ENCODE peak calls at places on chromosomes 5 and 9, in four cellular contexts. S, V, Z and G are unnamed samples. For H3K27me3, the result is how much of the 10 kb centered on the place peaks cover.

GRCh38 chr5:156753846-156754245 is 96.2 kb upstream of the PPP1R2B start:
- DNase-seq in S (no peak), Z (no peak), V (no peak), G (no peak)

GRCh38 chr9:98091735-98092632 is 27.0 kb downstream of the TRIM14 start:
- DNase-seq in V (no peak), S (no peak), Z (no peak), G (no peak)

GRCh38 chr5:159548517-159548916 is 218.2 kb upstream of the IL12B start:
- DNase-seq in V (no peak), S (no peak), Z (no peak), G (no peak)

GRCh38 chr5:158807947-158808346 is 291.8 kb downstream of the EBF1 start:
- DNase-seq in S (no peak), Z (no peak), V (no peak), G (no peak)

GRCh38 chr5:2910401-2911175 is 159.1 kb upstream of the IRX2 start:
- DNase-seq in Z (no peak), V (no peak), S (no peak), G (no peak)

GRCh38 chr9:131018621-131019020 is 9.6 kb downstream of the LAMC3 start:
- DNase-seq in V (no peak), S (no peak), Z (no peak), G (no peak)

GRCh38 chr5:15116996-15117395 is 245.4 kb upstream of the ANKH start:
- DNase-seq in S (no peak), V (no peak), Z (no peak), G (no peak)

GRCh38 chr5:122500245-122501086 is 188.4 kb downstream of the SNCAIP start:
- DNase-seq in V (peak), S (peak), Z (no peak), G (no peak)

GRCh38 chr9:2489838-2490314 is 131.7 kb upstream of the VLDLR start:
- DNase-seq in V (no peak), Z (no peak), S (no peak), G (no peak)

GRCh38 chr9:35731415-35732184 is 395 bp downstream of the TLN1 start:
- DNase-seq in V (no peak), Z (no peak), S (peak), G (no peak)

GRCh38 chr9:35827486-35827885 is 1.0 kb downstream of the FAM221B start:
- DNase-seq in S (no peak), V (no peak), Z (no peak), G (no peak)

GRCh38 chr9:119272500-119273211 is 96.6 kb downstream of the BRINP1 start:
- DNase-seq in S (no peak), Z (no peak), V (no peak), G (no peak)

GRCh38 chr5:128539038-128539429 is 989 bp upstream of the FBN2 start:
- DNase-seq in S (no peak), V (no peak), Z (peak), G (no peak)

GRCh38 chr5:172768573-172769323 is 2.2 kb downstream of the DUSP1 start:
- DNase-seq in V (no peak), Z (no peak), S (no peak), G (peak)

GRCh38 chr9:124251188-124251587 is 6.6 kb upstream of the NEK6 start:
- DNase-seq in S (no peak), V (no peak), Z (no peak), G (peak)

GRCh38 chr9:127490831-127491230 is 39.5 kb downstream of the LRSAM1 start:
- DNase-seq in S (no peak), V (no peak), Z (no peak), G (no peak)

GRCh38 chr9:81557957-81558791 is 131.2 kb downstream of the TLE1 start:
- DNase-seq in S (no peak), V (no peak), Z (no peak), G (no peak)

GRCh38 chr5:132205385-132206125 is 22.1 kb downstream of the P4HA2 start:
- DNase-seq in S (no peak), Z (peak), V (no peak), G (no peak)

GRCh38 chr9:71515103-71515502 is 253.2 kb downstream of the CEMIP2 start:
- DNase-seq in S (no peak), V (no peak), Z (no peak), G (no peak)

GRCh38 chr9:131094622-131095021 is 1.7 kb upstream of the AIF1L start:
- DNase-seq in Z (peak), S (peak), V (no peak), G (no peak)

GRCh38 chr9:124779368-124780059 is 2.6 kb downstream of the OLFML2A start:
- DNase-seq in V (no peak), S (no peak), Z (no peak), G (peak)

GRCh38 chr5:123949807-123950206 is 437.8 kb downstream of the CSNK1G3 start:
- DNase-seq in V (no peak), S (no peak), Z (no peak), G (no peak)

GRCh38 chr5:13143630-13144029 is 800.9 kb downstream of the DNAH5 start:
- DNase-seq in S (no peak), Z (no peak), V (no peak), G (no peak)

GRCh38 chr9:36862206-36863145 is 171.6 kb downstream of the PAX5 start:
- DNase-seq in Z (no peak), V (peak), S (peak), G (peak)

GRCh38 chr5:100863736-100864135 is 39.3 kb downstream of the ST8SIA4 start:
- DNase-seq in Z (no peak), V (no peak), S (no peak), G (no peak)

GRCh38 chr9:98215821-98216220 is 23.4 kb upstream of the CORO2A start:
- DNase-seq in Z (no peak), V (no peak), S (no peak), G (peak)

GRCh38 chr5:74085782-74086181 is 459.8 kb downstream of the ARHGEF28 start:
- DNase-seq in S (no peak), V (no peak), Z (no peak), G (no peak)

GRCh38 chr5:16600397-16600796 is 16.4 kb downstream of the RETREG1 start:
- DNase-seq in V (no peak), S (no peak), Z (peak), G (no peak)

GRCh38 chr5:76622973-76623596 is at the start of gene F2RL2:
- DNase-seq in V (no peak), Z (no peak), S (peak), G (no peak)

GRCh38 chr9:124849801-124850200 is 3.5 kb upstream of the WDR38 start:
- DNase-seq in Z (no peak), V (no peak), S (no peak), G (no peak)

GRCh38 chr5:135222171-135222681 is 176.8 kb downstream of the MACROH2A1 start:
- DNase-seq in S (no peak), Z (no peak), V (peak), G (no peak)

GRCh38 chr9:71518045-71518888 is 250.0 kb downstream of the CEMIP2 start:
- DNase-seq in V (no peak), Z (no peak), S (no peak), G (no peak)

GRCh38 chr9:133777871-133778270 is 39.7 kb upstream of the SARDH start:
- DNase-seq in V (no peak), Z (no peak), S (no peak), G (peak)

GRCh38 chr5:17235736-17236330 is 18.4 kb downstream of the BASP1 start:
- DNase-seq in V (no peak), Z (no peak), S (no peak), G (no peak)

GRCh38 chr5:65171645-65172044 is 310.1 kb downstream of the ADAMTS6 start:
- DNase-seq in Z (no peak), V (no peak), S (no peak), G (no peak)

GRCh38 chr5:123610209-123610608 is 98.2 kb downstream of the CSNK1G3 start:
- DNase-seq in V (no peak), Z (no peak), S (no peak), G (no peak)

GRCh38 chr5:108529381-108529780 is 147.5 kb upstream of the FBXL17 start:
- DNase-seq in S (no peak), V (no peak), Z (no peak), G (no peak)

GRCh38 chr5:171709930-171710329 is 75.7 kb upstream of the SMIM23 start:
- DNase-seq in S (no peak), V (no peak), Z (peak), G (no peak)

GRCh38 chr5:175383350-175383749 is 60.6 kb downstream of the DRD1 start:
- DNase-seq in Z (no peak), V (no peak), S (no peak), G (no peak)

GRCh38 chr9:136187683-136188586 is 17.0 kb downstream of the LHX3 start:
- DNase-seq in S (no peak), V (no peak), Z (no peak), G (no peak)
- H3K27me3 ChIP-seq in S (under half), V (under half), Z (half or more), G (under half)

DNA sequence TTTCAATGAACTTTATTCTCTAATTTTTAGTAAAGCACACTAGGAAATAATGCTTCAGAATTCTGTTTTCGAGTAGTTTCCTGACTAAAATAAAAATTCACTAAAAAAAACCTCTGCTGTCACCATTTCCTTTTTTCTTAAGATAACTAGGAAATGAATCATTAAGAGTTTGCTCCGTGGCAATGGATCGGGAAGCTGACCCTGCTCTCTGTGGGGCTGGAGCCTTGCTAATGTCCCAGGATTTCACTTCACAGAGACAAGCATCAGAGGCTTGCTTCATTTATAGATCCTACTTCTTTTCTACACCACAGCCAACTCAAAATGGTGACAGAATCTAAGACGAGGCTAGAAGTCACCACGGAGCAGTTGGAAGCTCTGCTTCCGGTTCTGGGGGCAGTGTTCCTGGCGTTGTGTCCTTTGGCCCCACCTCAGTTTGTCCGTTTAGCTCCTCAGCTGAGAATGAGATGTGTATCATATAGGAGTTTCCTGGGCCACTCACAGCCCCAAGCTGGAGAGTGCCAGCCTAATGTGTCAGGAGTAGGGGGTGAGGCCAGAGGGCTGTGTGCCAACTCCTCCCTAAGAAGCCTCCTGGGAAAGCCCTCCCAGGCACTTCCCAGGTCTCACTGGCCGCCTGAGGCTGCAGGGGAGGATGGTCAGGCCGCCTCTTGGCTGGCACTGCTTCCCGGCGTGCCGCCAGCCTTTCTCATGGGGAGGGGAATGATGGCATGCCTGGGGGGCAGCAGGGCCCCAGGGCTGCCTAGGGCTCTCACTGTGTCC is 19.6 kb downstream of the TENT4A start:
- DNase-seq in S (no peak), Z (peak), V (no peak), G (peak)
- H3K4me3 ChIP-seq in S (no peak), Z (peak), V (no peak), G (no peak)

DNA sequence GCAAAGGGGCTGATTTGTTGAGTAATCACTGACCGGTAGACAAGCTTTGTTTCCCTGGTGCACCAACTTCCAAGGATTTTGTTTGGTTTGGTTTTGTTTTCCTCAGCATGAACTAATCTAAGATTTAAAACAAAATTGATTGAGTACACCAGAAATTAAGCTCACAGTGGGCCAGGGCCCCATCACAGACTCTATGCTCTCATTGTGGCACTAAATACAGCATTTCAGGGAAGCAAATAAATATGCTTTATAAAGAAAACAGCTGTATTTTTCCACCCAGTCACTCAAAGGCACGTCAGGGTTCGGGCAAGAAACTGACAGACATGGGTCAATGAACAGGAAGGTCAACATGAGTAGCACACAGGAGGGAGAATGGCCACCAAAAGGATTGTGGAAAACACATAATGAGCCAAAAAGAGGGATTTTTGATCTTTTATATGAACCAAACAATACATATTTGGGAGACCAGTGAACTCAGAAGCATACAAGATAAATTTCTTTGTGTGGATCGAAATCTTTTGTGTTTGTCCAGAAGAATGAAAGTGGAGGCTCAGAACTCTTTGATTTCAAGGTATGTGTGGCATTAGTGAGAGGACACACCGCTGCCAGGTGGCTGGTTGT is 8.8 kb downstream of the CFAP77 start:
- DNase-seq in S (no peak), V (no peak), Z (no peak), G (no peak)
- H3K27me3 ChIP-seq in S (half or more), V (under half), Z (half or more), G (under half)

GRCh38 chr9:19104528-19105282 is 2.0 kb upstream of the HAUS6 start:
- DNase-seq in Z (no peak), S (no peak), V (no peak), G (no peak)

GRCh38 chr9:19102181-19102630 is 498 bp downstream of the HAUS6 start:
- DNase-seq in Z (no peak), V (no peak), S (peak), G (no peak)

GRCh38 chr9:19102631-19103345 is at the start of gene HAUS6:
- DNase-seq in S (peak), Z (peak), V (peak), G (peak)

GRCh38 chr9:19101203-19101602 is 1.5 kb downstream of the HAUS6 start:
- DNase-seq in V (no peak), Z (no peak), S (no peak), G (no peak)
- H3K4me3 ChIP-seq in V (peak), Z (peak), S (peak), G (no peak)

GRCh38 chr5:142612388-142612787 is 73.5 kb downstream of the FGF1 start:
- DNase-seq in Z (no peak), S (no peak), V (no peak), G (no peak)
- H3K27me3 ChIP-seq in Z (under half), S (half or more), V (under half), G (under half)

DNA sequence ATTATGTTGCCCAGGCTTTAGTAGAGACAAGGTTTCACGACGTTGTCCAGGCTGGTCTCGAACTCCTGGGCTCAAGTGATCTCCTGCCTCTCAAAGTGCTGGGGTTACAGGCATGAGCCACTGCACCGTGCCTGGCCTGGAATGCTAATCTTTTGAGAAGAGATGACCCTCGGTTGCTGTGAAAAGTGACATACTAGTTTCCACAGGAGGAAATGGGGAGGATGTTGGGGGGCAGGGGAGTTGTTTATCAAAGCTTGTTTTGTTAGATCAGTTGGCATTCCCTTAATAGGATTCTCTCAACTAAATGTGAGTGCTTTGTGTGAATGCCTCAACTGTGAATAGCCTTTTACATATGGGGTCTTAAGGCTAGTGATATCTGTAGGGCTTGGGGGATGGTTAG is 16.4 kb upstream of the MATR3 start:
- DNase-seq in S (no peak), V (no peak), Z (no peak), G (no peak)
- H3K4me3 ChIP-seq in S (peak), V (no peak), Z (no peak), G (no peak)

GRCh38 chr5:1116109-1116735 is 4.4 kb upstream of the SLC12A7 start:
- DNase-seq in Z (no peak), S (no peak), V (no peak), G (no peak)
- H3K27me3 ChIP-seq in Z (under half), S (half or more), V (under half), G (under half)

DNA sequence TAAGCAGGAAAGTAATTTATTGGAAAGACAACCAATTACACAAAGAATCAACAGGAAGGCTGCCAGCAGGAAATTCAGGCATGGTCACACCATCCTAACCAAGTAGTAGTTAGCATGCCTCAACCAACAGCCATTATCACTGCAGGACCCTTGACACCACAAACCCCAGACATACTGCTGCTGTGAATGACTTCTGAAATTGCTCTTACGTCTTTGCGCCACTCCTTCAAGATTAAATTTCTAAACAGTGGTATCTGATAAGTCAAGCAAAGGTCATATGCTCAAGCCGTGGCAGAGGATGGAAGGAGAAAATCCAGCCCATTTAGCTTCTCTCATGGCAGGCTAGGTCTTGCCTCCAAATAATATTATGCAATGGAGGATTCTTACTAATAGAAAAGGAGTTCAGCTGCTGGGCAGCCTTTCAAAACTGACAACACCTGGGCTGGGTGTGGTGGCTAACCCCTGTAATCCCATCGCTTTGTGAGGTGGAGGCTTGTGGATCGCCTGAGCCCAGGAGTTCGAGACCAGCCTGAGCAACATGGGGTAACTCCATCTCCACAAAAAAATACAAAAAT is 5.0 kb upstream of the PTGER4 start:
- DNase-seq in S (no peak), V (no peak), Z (no peak), G (no peak)
- H3K4me3 ChIP-seq in S (no peak), V (no peak), Z (no peak), G (no peak)